ENCODE peak calls at places on chromosome 22, in seven cellular contexts. One of them, this sample, is unnamed.

GRCh38 chr22:25120761-25121212 is 78.9 kb upstream of the CRYBB3 start:
- DNase-seq in smooth muscle cell of the brain vasculature: no peak
- DNase-seq in NCI-H345: no peak
- DNase-seq in stimulated activated CD4-positive, alpha-beta T cell treated with anti-CD3 and anti-CD28 coated beads, Interleukin-2, amount 100 ng/mL, for 48 hours: no peak
- DNase-seq in K562: no peak
- DNase-seq in IMR-90: no peak
- DNase-seq in CD8-positive, alpha-beta memory T cell: no peak
- DNase-seq in this sample: no peak

GRCh38 chr22:40258463-40259046 is 80.8 kb downstream of the TNRC6B start:
- DNase-seq in smooth muscle cell of the brain vasculature: no peak
- DNase-seq in NCI-H345: no peak
- DNase-seq in stimulated activated CD4-positive, alpha-beta T cell treated with anti-CD3 and anti-CD28 coated beads, Interleukin-2, amount 100 ng/mL, for 48 hours: no peak
- DNase-seq in K562: no peak
- DNase-seq in IMR-90: peak
- DNase-seq in CD8-positive, alpha-beta memory T cell: peak
- DNase-seq in this sample: no peak

GRCh38 chr22:33350391-33350955 is 292.3 kb upstream of the SYN3 start:
- DNase-seq in smooth muscle cell of the brain vasculature: no peak
- DNase-seq in NCI-H345: no peak
- DNase-seq in stimulated activated CD4-positive, alpha-beta T cell treated with anti-CD3 and anti-CD28 coated beads, Interleukin-2, amount 100 ng/mL, for 48 hours: no peak
- DNase-seq in K562: no peak
- DNase-seq in IMR-90: no peak
- DNase-seq in CD8-positive, alpha-beta memory T cell: no peak
- DNase-seq in this sample: no peak

GRCh38 chr22:24069721-24070120 is 58.6 kb downstream of the CABIN1 start:
- DNase-seq in smooth muscle cell of the brain vasculature: no peak
- DNase-seq in NCI-H345: no peak
- DNase-seq in stimulated activated CD4-positive, alpha-beta T cell treated with anti-CD3 and anti-CD28 coated beads, Interleukin-2, amount 100 ng/mL, for 48 hours: no peak
- DNase-seq in K562: no peak
- DNase-seq in IMR-90: no peak
- DNase-seq in CD8-positive, alpha-beta memory T cell: no peak
- DNase-seq in this sample: no peak

GRCh38 chr22:38172489-38173155 is 9.0 kb downstream of the PLA2G6 start:
- DNase-seq in smooth muscle cell of the brain vasculature: no peak
- DNase-seq in NCI-H345: peak
- DNase-seq in stimulated activated CD4-positive, alpha-beta T cell treated with anti-CD3 and anti-CD28 coated beads, Interleukin-2, amount 100 ng/mL, for 48 hours: no peak
- DNase-seq in K562: no peak
- DNase-seq in IMR-90: peak
- DNase-seq in CD8-positive, alpha-beta memory T cell: peak
- DNase-seq in this sample: no peak

GRCh38 chr22:26462971-26463661 is 20.5 kb downstream of the HPS4 start:
- DNase-seq in smooth muscle cell of the brain vasculature: no peak
- DNase-seq in NCI-H345: no peak
- DNase-seq in stimulated activated CD4-positive, alpha-beta T cell treated with anti-CD3 and anti-CD28 coated beads, Interleukin-2, amount 100 ng/mL, for 48 hours: no peak
- DNase-seq in K562: no peak
- DNase-seq in IMR-90: peak
- DNase-seq in CD8-positive, alpha-beta memory T cell: no peak
- DNase-seq in this sample: no peak

GRCh38 chr22:45240137-45240809 is 421 bp downstream of the KIAA0930 start:
- DNase-seq in smooth muscle cell of the brain vasculature: no peak
- DNase-seq in NCI-H345: no peak
- DNase-seq in stimulated activated CD4-positive, alpha-beta T cell treated with anti-CD3 and anti-CD28 coated beads, Interleukin-2, amount 100 ng/mL, for 48 hours: peak
- DNase-seq in K562: peak
- DNase-seq in IMR-90: no peak
- DNase-seq in CD8-positive, alpha-beta memory T cell: peak
- DNase-seq in this sample: no peak

GRCh38 chr22:32802291-32802826 is 854 bp downstream of the TIMP3 start:
- DNase-seq in smooth muscle cell of the brain vasculature: no peak
- DNase-seq in NCI-H345: no peak
- DNase-seq in stimulated activated CD4-positive, alpha-beta T cell treated with anti-CD3 and anti-CD28 coated beads, Interleukin-2, amount 100 ng/mL, for 48 hours: no peak
- DNase-seq in K562: no peak
- DNase-seq in IMR-90: no peak
- DNase-seq in CD8-positive, alpha-beta memory T cell: no peak
- DNase-seq in this sample: no peak

GRCh38 chr22:46652081-46652929 is 32.1 kb downstream of the GRAMD4 start:
- DNase-seq in smooth muscle cell of the brain vasculature: peak
- DNase-seq in NCI-H345: no peak
- DNase-seq in stimulated activated CD4-positive, alpha-beta T cell treated with anti-CD3 and anti-CD28 coated beads, Interleukin-2, amount 100 ng/mL, for 48 hours: no peak
- DNase-seq in K562: peak
- DNase-seq in IMR-90: peak
- DNase-seq in CD8-positive, alpha-beta memory T cell: no peak
- DNase-seq in this sample: no peak

GRCh38 chr22:35341090-35341874 is 39.6 kb upstream of the HMOX1 start:
- DNase-seq in smooth muscle cell of the brain vasculature: no peak
- DNase-seq in NCI-H345: no peak
- DNase-seq in stimulated activated CD4-positive, alpha-beta T cell treated with anti-CD3 and anti-CD28 coated beads, Interleukin-2, amount 100 ng/mL, for 48 hours: no peak
- DNase-seq in K562: no peak
- DNase-seq in IMR-90: no peak
- DNase-seq in CD8-positive, alpha-beta memory T cell: no peak
- DNase-seq in this sample: no peak

GRCh38 chr22:45504703-45505341 is 2.1 kb downstream of the FBLN1 start:
- DNase-seq in smooth muscle cell of the brain vasculature: no peak
- DNase-seq in NCI-H345: no peak
- DNase-seq in stimulated activated CD4-positive, alpha-beta T cell treated with anti-CD3 and anti-CD28 coated beads, Interleukin-2, amount 100 ng/mL, for 48 hours: no peak
- DNase-seq in K562: no peak
- DNase-seq in IMR-90: peak
- DNase-seq in CD8-positive, alpha-beta memory T cell: no peak
- DNase-seq in this sample: peak

GRCh38 chr22:37331034-37331428 is 48.7 kb downstream of the CYTH4 start:
- DNase-seq in smooth muscle cell of the brain vasculature: no peak
- DNase-seq in NCI-H345: no peak
- DNase-seq in stimulated activated CD4-positive, alpha-beta T cell treated with anti-CD3 and anti-CD28 coated beads, Interleukin-2, amount 100 ng/mL, for 48 hours: no peak
- DNase-seq in K562: peak
- DNase-seq in IMR-90: peak
- DNase-seq in CD8-positive, alpha-beta memory T cell: no peak
- DNase-seq in this sample: no peak

This sample was measured in neural crest cell.